ENCODE peak calls at places on chromosomes 4 and X, in five cellular contexts. One of them, this sample, is unnamed.

GRCh38 chr4:159762672-159763071 is 659.8 kb downstream of the RAPGEF2 start:
- DNase-seq in foreskin fibroblast: no peak
- DNase-seq in colonic mucosa: no peak
- DNase-seq in heart right ventricle: no peak
- DNase-seq in HFF-Myc: no peak
- DNase-seq in this sample: no peak

GRCh38 chr4:7103599-7104365 is 35.9 kb upstream of the GRPEL1 start:
- DNase-seq in foreskin fibroblast: no peak
- DNase-seq in colonic mucosa: peak
- DNase-seq in heart right ventricle: peak
- DNase-seq in HFF-Myc: no peak
- DNase-seq in this sample: no peak

GRCh38 chr4:106314960-106315359 is 1.0 kb downstream of the TBCK start:
- DNase-seq in foreskin fibroblast: no peak
- DNase-seq in colonic mucosa: no peak
- DNase-seq in heart right ventricle: no peak
- DNase-seq in HFF-Myc: no peak
- DNase-seq in this sample: no peak

GRCh38 chr4:87077834-87078585 is 142.4 kb downstream of the KLHL8 start:
- DNase-seq in foreskin fibroblast: no peak
- DNase-seq in colonic mucosa: no peak
- DNase-seq in heart right ventricle: no peak
- DNase-seq in HFF-Myc: no peak
- DNase-seq in this sample: no peak

GRCh38 chr4:18559492-18559891 is 537.9 kb upstream of the LCORL start:
- DNase-seq in foreskin fibroblast: no peak
- DNase-seq in colonic mucosa: no peak
- DNase-seq in heart right ventricle: no peak
- DNase-seq in HFF-Myc: no peak
- DNase-seq in this sample: no peak

GRCh38 chrX:73977542-73978169 is 326.3 kb upstream of the ZCCHC13 start:
- DNase-seq in foreskin fibroblast: no peak
- DNase-seq in colonic mucosa: no peak
- DNase-seq in heart right ventricle: no peak
- DNase-seq in HFF-Myc: peak
- DNase-seq in this sample: no peak

GRCh38 chrX:20437678-20438077 is 171.0 kb upstream of the RPS6KA3 start:
- DNase-seq in foreskin fibroblast: no peak
- DNase-seq in colonic mucosa: no peak
- DNase-seq in heart right ventricle: no peak
- DNase-seq in HFF-Myc: no peak
- DNase-seq in this sample: no peak

GRCh38 chr4:182903013-182903412 is 14.2 kb downstream of the DCTD start:
- DNase-seq in foreskin fibroblast: no peak
- DNase-seq in colonic mucosa: no peak
- DNase-seq in heart right ventricle: no peak
- DNase-seq in HFF-Myc: no peak
- DNase-seq in this sample: no peak

GRCh38 chr4:150244600-150244999 is 166.4 kb downstream of the DCLK2 start:
- DNase-seq in foreskin fibroblast: peak
- DNase-seq in colonic mucosa: no peak
- DNase-seq in heart right ventricle: no peak
- DNase-seq in HFF-Myc: no peak
- DNase-seq in this sample: no peak

GRCh38 chrX:2883770-2884169 is 45.4 kb downstream of the ARSD start:
- DNase-seq in foreskin fibroblast: no peak
- DNase-seq in colonic mucosa: no peak
- DNase-seq in heart right ventricle: no peak
- DNase-seq in HFF-Myc: no peak
- DNase-seq in this sample: no peak

GRCh38 chrX:74325130-74326059 is 21.4 kb downstream of the ZCCHC13 start:
- DNase-seq in foreskin fibroblast: no peak
- DNase-seq in colonic mucosa: no peak
- DNase-seq in heart right ventricle: no peak
- DNase-seq in HFF-Myc: no peak
- DNase-seq in this sample: no peak

GRCh38 chr4:3442460-3442958 is 741 bp downstream of the HGFAC start:
- DNase-seq in foreskin fibroblast: no peak
- DNase-seq in colonic mucosa: no peak
- DNase-seq in heart right ventricle: no peak
- DNase-seq in HFF-Myc: no peak
- DNase-seq in this sample: no peak

GRCh38 chr4:44704673-44705072 is 21.7 kb downstream of the GNPDA2 start:
- DNase-seq in foreskin fibroblast: no peak
- DNase-seq in colonic mucosa: no peak
- DNase-seq in heart right ventricle: no peak
- DNase-seq in HFF-Myc: no peak
- DNase-seq in this sample: no peak

GRCh38 chrX:41031256-41031967 is 53.8 kb upstream of the USP9X start:
- DNase-seq in foreskin fibroblast: no peak
- DNase-seq in colonic mucosa: peak
- DNase-seq in heart right ventricle: no peak
- DNase-seq in HFF-Myc: no peak
- DNase-seq in this sample: no peak

GRCh38 chrX:44036336-44036735 is 63.1 kb upstream of the NDP start:
- DNase-seq in foreskin fibroblast: peak
- DNase-seq in colonic mucosa: no peak
- DNase-seq in heart right ventricle: no peak
- DNase-seq in HFF-Myc: no peak
- DNase-seq in this sample: no peak

GRCh38 chr4:182789588-182789987 is 127.6 kb downstream of the DCTD start:
- DNase-seq in foreskin fibroblast: no peak
- DNase-seq in colonic mucosa: no peak
- DNase-seq in heart right ventricle: no peak
- DNase-seq in HFF-Myc: no peak
- DNase-seq in this sample: no peak

GRCh38 chrX:11049976-11050375 is 61.2 kb upstream of the HCCS start:
- DNase-seq in foreskin fibroblast: no peak
- DNase-seq in colonic mucosa: no peak
- DNase-seq in heart right ventricle: no peak
- DNase-seq in HFF-Myc: no peak
- DNase-seq in this sample: no peak

GRCh38 chrX:153773218-153773611 is 7.6 kb upstream of the SRPK3 start:
- DNase-seq in foreskin fibroblast: no peak
- DNase-seq in colonic mucosa: no peak
- DNase-seq in heart right ventricle: no peak
- DNase-seq in HFF-Myc: no peak
- DNase-seq in this sample: no peak

GRCh38 chr4:76738081-76738931 is 159.6 kb downstream of the SOWAHB start:
- DNase-seq in foreskin fibroblast: peak
- DNase-seq in colonic mucosa: no peak
- DNase-seq in heart right ventricle: peak
- DNase-seq in HFF-Myc: peak
- DNase-seq in this sample: peak

GRCh38 chr4:38003628-38004027 is 43.4 kb downstream of the PTTG2 start:
- DNase-seq in foreskin fibroblast: no peak
- DNase-seq in colonic mucosa: no peak
- DNase-seq in heart right ventricle: no peak
- DNase-seq in HFF-Myc: no peak
- DNase-seq in this sample: no peak

DNA sequence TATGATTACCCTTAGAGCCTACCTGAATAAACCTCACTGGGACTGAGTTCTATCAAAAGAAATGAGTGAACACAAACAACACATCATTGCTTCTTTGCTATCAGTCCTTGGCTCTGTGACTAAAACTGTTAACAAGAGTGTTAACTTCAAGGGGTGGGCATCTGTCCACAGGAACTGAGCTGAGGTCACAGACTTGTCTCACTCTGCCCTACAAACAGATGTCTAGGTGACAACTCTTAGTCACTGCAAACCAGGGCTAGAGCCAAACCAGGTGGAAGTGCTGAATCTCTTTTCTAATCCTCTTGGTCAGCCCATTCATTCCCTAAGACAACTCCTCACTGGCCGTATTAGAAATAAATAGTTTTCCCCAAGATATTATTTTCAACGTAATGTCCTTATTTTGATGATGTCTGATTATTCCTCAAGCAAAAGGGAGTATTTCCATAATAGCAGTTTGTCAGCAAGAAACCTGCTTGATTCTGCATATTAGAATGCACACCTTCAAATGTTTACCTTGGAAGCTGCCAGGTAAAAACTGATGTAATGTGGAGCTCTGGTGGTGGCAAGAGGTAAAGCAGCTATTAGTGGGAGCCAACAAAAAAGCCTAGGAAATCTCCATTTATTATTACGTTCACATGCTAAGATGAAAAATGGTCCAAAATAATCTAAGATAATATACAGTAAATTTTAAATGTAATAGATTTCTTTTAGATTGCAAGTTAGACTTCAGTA is 4.0 kb downstream of the COL25A1 start:
- DNase-seq in foreskin fibroblast: peak
- DNase-seq in colonic mucosa: no peak
- DNase-seq in heart right ventricle: no peak
- DNase-seq in HFF-Myc: no peak
- DNase-seq in this sample: no peak
- TF ChIP-seq CTCF in foreskin fibroblast: peak
- TF ChIP-seq CTCF in colonic mucosa: peak
- TF ChIP-seq CTCF in heart right ventricle: peak
- TF ChIP-seq CTCF in HFF-Myc: peak
- TF ChIP-seq CTCF in this sample: peak

DNA sequence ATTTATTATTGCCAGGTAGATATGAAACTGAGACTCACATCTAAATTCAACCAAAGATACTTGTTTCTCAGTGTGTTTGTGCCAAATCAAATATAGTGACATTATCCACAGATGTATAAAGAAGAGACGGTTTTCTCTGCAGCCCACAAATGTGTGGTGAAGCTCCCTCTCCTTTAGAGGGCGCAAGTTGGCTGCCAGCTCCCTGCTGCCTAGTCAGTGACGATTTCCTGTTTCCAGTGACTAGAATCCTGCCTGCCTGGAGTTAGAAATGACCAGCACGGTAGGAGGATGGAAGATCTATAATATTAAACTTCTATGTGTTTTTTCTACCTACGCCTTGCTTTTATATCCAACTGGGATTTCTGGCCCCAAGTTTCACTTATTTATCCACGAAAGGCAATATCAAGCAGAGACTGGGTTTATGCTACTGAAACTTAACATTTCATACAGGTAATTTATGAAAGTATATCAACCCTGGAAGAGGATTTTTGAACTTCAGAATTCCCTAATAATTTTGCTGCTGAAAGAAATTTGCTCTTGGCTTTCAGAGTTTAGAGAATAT is 1793.7 kb upstream of the TENM3 start:
- DNase-seq in foreskin fibroblast: no peak
- DNase-seq in colonic mucosa: no peak
- DNase-seq in heart right ventricle: no peak
- DNase-seq in HFF-Myc: no peak
- DNase-seq in this sample: no peak
- H3K4me3 ChIP-seq in foreskin fibroblast: no peak
- H3K4me3 ChIP-seq in colonic mucosa: no peak
- H3K4me3 ChIP-seq in heart right ventricle: no peak
- H3K4me3 ChIP-seq in HFF-Myc: no peak
- H3K4me3 ChIP-seq in this sample: no peak

DNA sequence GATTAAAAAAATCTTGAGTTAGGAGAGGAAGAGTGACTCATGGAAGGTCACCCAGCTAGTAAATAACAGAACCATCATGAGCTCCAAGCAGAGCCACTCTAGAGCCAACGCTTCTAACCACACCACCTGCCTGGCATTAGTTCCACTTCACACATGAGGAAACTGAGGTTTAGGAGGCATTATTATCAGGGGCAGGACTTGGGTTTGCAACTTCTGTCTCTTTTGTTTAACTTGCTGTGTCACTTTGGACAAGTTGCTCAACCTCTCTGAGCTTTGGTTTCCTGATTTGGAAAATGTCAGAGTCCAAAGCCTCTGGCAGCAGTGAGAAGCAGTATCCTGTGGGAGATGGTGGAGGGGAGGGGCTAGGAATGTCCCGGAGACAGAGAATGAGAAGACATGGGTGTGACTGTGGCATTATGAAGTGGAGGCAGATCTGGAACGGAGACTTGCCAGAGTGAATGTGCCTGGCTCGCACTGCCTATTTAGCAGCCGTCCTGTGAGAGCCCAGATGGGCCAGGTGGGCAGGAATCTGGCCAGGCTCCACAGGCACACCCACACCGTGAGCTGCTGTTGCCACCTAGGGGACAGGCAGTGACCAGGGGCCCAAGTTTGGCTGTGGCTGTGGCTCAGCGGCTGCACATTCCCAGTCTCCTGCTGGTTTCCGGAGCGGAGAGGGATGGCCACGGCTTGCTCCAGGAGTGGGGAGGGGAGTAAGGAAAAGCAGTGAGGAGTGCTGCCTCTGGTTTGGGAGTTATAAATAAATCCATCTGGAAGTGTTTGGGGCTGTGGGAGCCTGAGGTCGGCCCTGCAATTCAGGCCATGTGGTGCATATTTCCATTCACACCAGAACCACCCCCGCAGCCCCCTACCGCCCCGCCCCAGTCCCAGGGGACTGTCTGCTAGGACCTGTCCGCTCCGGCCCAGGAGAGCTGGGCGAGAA is 93.4 kb downstream of the NHSL2 start:
- DNase-seq in foreskin fibroblast: peak
- DNase-seq in colonic mucosa: no peak
- DNase-seq in heart right ventricle: peak
- DNase-seq in HFF-Myc: peak
- DNase-seq in this sample: peak
- TF ChIP-seq CTCF in foreskin fibroblast: no peak
- TF ChIP-seq CTCF in colonic mucosa: no peak
- TF ChIP-seq CTCF in heart right ventricle: peak
- TF ChIP-seq CTCF in HFF-Myc: peak
- TF ChIP-seq CTCF in this sample: peak

GRCh38 chr4:185237185-185237584 is 27.8 kb downstream of the SNX25 start:
- DNase-seq in foreskin fibroblast: no peak
- DNase-seq in colonic mucosa: no peak
- DNase-seq in heart right ventricle: peak
- DNase-seq in HFF-Myc: no peak
- DNase-seq in this sample: no peak

GRCh38 chr4:185238261-185238681 is 28.9 kb downstream of the SNX25 start:
- DNase-seq in foreskin fibroblast: peak
- DNase-seq in colonic mucosa: no peak
- DNase-seq in heart right ventricle: no peak
- DNase-seq in HFF-Myc: no peak
- DNase-seq in this sample: peak

GRCh38 chr4:185235480-185236154 is 26.2 kb downstream of the SNX25 start:
- DNase-seq in foreskin fibroblast: no peak
- DNase-seq in colonic mucosa: no peak
- DNase-seq in heart right ventricle: no peak
- DNase-seq in HFF-Myc: no peak
- DNase-seq in this sample: no peak

GRCh38 chr4:185238750-185239149 is 29.4 kb downstream of the SNX25 start:
- DNase-seq in foreskin fibroblast: no peak
- DNase-seq in colonic mucosa: no peak
- DNase-seq in heart right ventricle: no peak
- DNase-seq in HFF-Myc: no peak
- DNase-seq in this sample: no peak

DNA sequence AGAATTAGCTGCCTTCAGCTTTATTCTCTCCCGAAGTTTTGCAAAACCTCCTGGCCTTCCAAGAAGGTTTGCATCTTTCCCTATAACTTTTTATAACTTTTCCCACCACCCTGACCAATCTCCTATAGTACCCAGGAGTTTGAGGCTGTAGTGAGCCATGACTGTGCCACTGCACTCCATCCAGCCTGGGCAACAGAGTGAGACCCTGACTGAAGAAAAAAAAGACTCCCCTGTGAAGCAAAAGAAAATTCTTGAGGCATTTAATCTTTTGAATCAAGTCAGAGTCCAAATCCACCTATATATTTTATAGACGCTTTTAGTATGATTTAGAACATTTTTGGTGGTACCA is 26.7 kb downstream of the SNX25 start:
- DNase-seq in foreskin fibroblast: no peak
- DNase-seq in colonic mucosa: no peak
- DNase-seq in heart right ventricle: no peak
- DNase-seq in HFF-Myc: no peak
- DNase-seq in this sample: no peak
- H3K4me3 ChIP-seq in foreskin fibroblast: no peak
- H3K4me3 ChIP-seq in colonic mucosa: no peak
- H3K4me3 ChIP-seq in heart right ventricle: no peak
- H3K4me3 ChIP-seq in HFF-Myc: no peak
- H3K4me3 ChIP-seq in this sample: no peak

This sample was measured in BJ.